ENCODE peak calls at places on chromosomes 7 and 10, in seven cellular contexts. T is HS-27A, M is NCI-H1092 treated with DMSO at 0.1 percent for 48 hours, Q is fibroblast of lung, Y is mammary epithelial cell, B is activated T-cell treated with anti-CD3 and anti-CD28 coated beads for 1 hour, C is fibroblast of pulmonary artery. A is an unnamed sample.

GRCh38 chr7:150340024-150340749 is 1.2 kb downstream of the RARRES2 start:
- DNase-seq in B (no peak), Y (no peak), C (peak; percentile 66), T (no peak), Q (peak; percentile 82), M (no peak), A (peak; percentile 44)

GRCh38 chr7:76047305-76047810 is 442 bp downstream of the STYXL1 start:
- DNase-seq in Q (no peak), B (no peak), C (peak; percentile 16), T (no peak), M (no peak), Y (no peak), A (no peak)

GRCh38 chr10:124168581-124168980 is 75.2 kb upstream of the CHST15 start:
- DNase-seq in Q (no peak), B (no peak), Y (no peak), M (no peak), T (no peak), C (no peak), A (no peak)

GRCh38 chr10:133260895-133261725 is 15.6 kb downstream of the ADAM8 start:
- DNase-seq in C (no peak), B (no peak), Q (peak; percentile 13), Y (no peak), M (peak; percentile 8), T (no peak), A (peak; percentile 39)

GRCh38 chr7:47586925-47587324 is 5.0 kb upstream of the TNS3 start:
- DNase-seq in B (no peak), T (no peak), C (no peak), Y (no peak), Q (no peak), M (peak; percentile 38), A (no peak)

GRCh38 chr7:143967398-143967797 is 12.8 kb downstream of the OR2F1 start:
- DNase-seq in Q (no peak), M (no peak), C (no peak), B (no peak), T (no peak), Y (no peak), A (no peak)

GRCh38 chr7:68238204-68238805 is 1241.7 kb downstream of the TYW1 start:
- DNase-seq in C (no peak), Q (no peak), T (no peak), Y (no peak), M (no peak), B (no peak), A (peak; percentile 20)

GRCh38 chr10:77603529-77603927 is 34.1 kb downstream of the KCNMA1 start:
- DNase-seq in C (no peak), Y (no peak), T (no peak), M (no peak), B (no peak), Q (no peak), A (peak; percentile 26)

GRCh38 chr7:73983437-73984164 is 44.4 kb upstream of the ELN start:
- DNase-seq in Q (no peak), Y (no peak), M (peak; percentile 21), T (no peak), C (no peak), B (no peak), A (no peak)

GRCh38 chr10:49605939-49606509 is 4.1 kb upstream of the SLC18A3 start:
- DNase-seq in M (no peak), Y (no peak), Q (no peak), C (no peak), B (no peak), T (no peak), A (no peak)

GRCh38 chr7:155921804-155922506 is 109.7 kb upstream of the SHH start:
- DNase-seq in Q (no peak), B (no peak), M (no peak), C (no peak), Y (peak; percentile 75), T (no peak), A (no peak)

GRCh38 chr10:68871105-68871711 is 29.9 kb upstream of the DDX50 start:
- DNase-seq in T (no peak), B (no peak), C (peak; percentile 45), Y (no peak), M (peak; percentile 56), Q (peak; percentile 68), A (peak; percentile 54)

GRCh38 chr10:6473901-6474370 is 106.1 kb downstream of the PRKCQ start:
- DNase-seq in C (no peak), Y (peak; percentile 6), Q (no peak), B (no peak), T (no peak), M (no peak), A (no peak)

GRCh38 chr10:4984223-4984622 is 19.4 kb downstream of the AKR1C2 start:
- DNase-seq in Y (no peak), C (no peak), B (no peak), Q (no peak), M (no peak), T (no peak), A (no peak)

GRCh38 chr10:1440897-1441296 is 296.4 kb downstream of the ADARB2 start:
- DNase-seq in M (no peak), T (no peak), B (no peak), Y (no peak), Q (no peak), C (no peak), A (no peak)

GRCh38 chr10:86439544-86439943 is 72.9 kb upstream of the GRID1 start:
- DNase-seq in Q (peak; percentile 93), B (no peak), C (peak; percentile 97), T (no peak), Y (peak; percentile 26), M (no peak), A (no peak)

GRCh38 chr7:48035967-48036478 is 680 bp downstream of the C7orf57 start:
- DNase-seq in Y (peak; percentile 17), B (no peak), M (peak; percentile 13), T (no peak), Q (peak; percentile 42), C (peak; percentile 29), A (no peak)

GRCh38 chr7:96388166-96388565 is 66.3 kb upstream of the SLC25A13 start:
- DNase-seq in C (peak; percentile 75), Q (peak; percentile 65), B (no peak), Y (peak; percentile 93), T (no peak), M (no peak), A (peak; percentile 80)

GRCh38 chr10:69568472-69569143 is 4.6 kb downstream of the NEUROG3 start:
- DNase-seq in Y (no peak), M (no peak), T (no peak), B (no peak), Q (no peak), C (no peak), A (no peak)

GRCh38 chr10:69479241-69479730 is 28.0 kb downstream of the TSPAN15 start:
- DNase-seq in Y (no peak), Q (no peak), C (no peak), T (no peak), B (no peak), M (no peak), A (no peak)

GRCh38 chr10:23284155-23284554 is 60.4 kb downstream of the C10orf67 start:
- DNase-seq in C (no peak), T (no peak), Y (no peak), Q (no peak), B (no peak), M (no peak), A (no peak)

GRCh38 chr7:81618400-81619014 is 151.3 kb downstream of the HGF start:
- DNase-seq in C (peak; percentile 96), M (no peak), T (no peak), B (no peak), Y (peak; percentile 92), Q (peak; percentile 96), A (peak; percentile 90)

GRCh38 chr7:130695840-130696239 is 9.5 kb upstream of the TSGA13 start:
- DNase-seq in Y (peak; percentile 6), T (peak; percentile 8), C (peak; percentile 61), B (no peak), Q (peak; percentile 29), M (peak; percentile 24), A (no peak)

GRCh38 chr10:69479737-69480412 is 28.6 kb downstream of the TSPAN15 start:
- DNase-seq in B (no peak), C (peak; percentile 40), T (no peak), M (peak; percentile 34), Q (no peak), Y (no peak), A (no peak)

GRCh38 chr7:87411186-87411585 is 64.3 kb downstream of the ABCB4 start:
- DNase-seq in B (no peak), T (no peak), Y (no peak), Q (no peak), M (no peak), C (no peak), A (no peak)

GRCh38 chr7:50792342-50793114 is 9.8 kb upstream of the GRB10 start:
- DNase-seq in Q (peak; percentile 72), Y (no peak), C (peak; percentile 64), T (no peak), B (no peak), M (no peak), A (peak; percentile 38)

GRCh38 chr7:141945356-141945755 is 1.4 kb downstream of the CLEC5A start:
- DNase-seq in B (no peak), T (no peak), M (no peak), C (no peak), Y (peak; percentile 97), Q (peak; percentile 3), A (peak; percentile 46)

GRCh38 chr10:12501851-12502525 is 152.6 kb downstream of the CAMK1D start:
- DNase-seq in Q (no peak), M (no peak), T (no peak), Y (no peak), C (no peak), B (no peak), A (no peak)

GRCh38 chr7:151845412-151846205 is 31.3 kb downstream of the PRKAG2 start:
- DNase-seq in Y (no peak), T (no peak), M (no peak), Q (no peak), B (no peak), C (no peak), A (no peak)

GRCh38 chr7:47293884-47294568 is 287.9 kb downstream of the TNS3 start:
- DNase-seq in T (no peak), Q (no peak), B (no peak), C (peak; percentile 14), M (no peak), Y (no peak), A (no peak)